ENCODE peak calls at places on chromosomes 12 and 14, in seven cellular contexts. L is transverse colon, H is sigmoid colon, Z is SK-N-SH, C is stomach, M is GM12878, Q is suprapubic skin. F is an unnamed sample. For H3K4me1, the result is how much of the 10 kb centered on the place peaks cover.

GRCh38 chr12:14886271-14886670 is 617 bp upstream of the MGP start:
- DNase-seq in Z (no peak), M (no peak), C (no peak), H (no peak), L (no peak), Q (no peak), F (no peak)

GRCh38 chr12:121400332-121401139 is 618 bp downstream of the RNF34 start:
- DNase-seq in Q (peak), M (peak), Z (peak), C (peak), H (peak), L (peak), F (peak)

GRCh38 chr12:81668475-81668874 is 90.7 kb downstream of the PPFIA2 start:
- DNase-seq in C (no peak), L (no peak), H (no peak), Z (no peak), Q (no peak), M (no peak), F (no peak)

GRCh38 chr14:102900631-102901571 is 21.6 kb upstream of the AMN start:
- DNase-seq in Z (peak), M (no peak), H (no peak), C (no peak), Q (no peak), L (no peak), F (peak)

GRCh38 chr12:71465794-71466193 is 26.2 kb downstream of the LGR5 start:
- DNase-seq in M (no peak), L (no peak), C (no peak), Q (no peak), Z (no peak), H (no peak), F (no peak)

GRCh38 chr14:42884100-42884499 is 1277.4 kb downstream of the LRFN5 start:
- DNase-seq in Z (no peak), L (no peak), Q (no peak), C (no peak), M (no peak), H (no peak), F (no peak)

GRCh38 chr14:93056166-93056839 is 59.4 kb downstream of the ITPK1 start:
- DNase-seq in L (no peak), M (no peak), C (no peak), Z (no peak), H (no peak), Q (no peak), F (no peak)

GRCh38 chr14:99991306-99991705 is 73.9 kb upstream of the EVL start:
- DNase-seq in L (no peak), C (no peak), Z (no peak), M (no peak), Q (no peak), H (no peak), F (no peak)

GRCh38 chr12:91618281-91618680 is 435.7 kb upstream of the DCN start:
- DNase-seq in Q (no peak), Z (no peak), H (no peak), M (no peak), C (no peak), L (no peak), F (no peak)
- TF ChIP-seq EP300 in Q (no peak), Z (no peak), H (no peak), M (no peak), C (no peak), L (no peak), F (no peak)

GRCh38 chr14:51692646-51693045 is 40.9 kb downstream of the FRMD6 start:
- DNase-seq in M (no peak), Z (no peak), H (no peak), C (no peak), Q (no peak), L (no peak), F (no peak)
- H3K4me1 ChIP-seq in M (under half), Z (under half), H (under half), C (under half), Q (under half), L (under half), F (under half)

GRCh38 chr12:130989391-130989790 is 35.7 kb downstream of the ADGRD1 start:
- DNase-seq in C (no peak), Z (no peak), H (peak), M (no peak), Q (peak), L (no peak), F (no peak)

GRCh38 chr12:130988261-130989175 is 34.8 kb downstream of the ADGRD1 start:
- DNase-seq in C (no peak), L (no peak), H (peak), Z (no peak), Q (peak), M (no peak), F (no peak)

GRCh38 chr12:130984183-130985058 is 30.7 kb downstream of the ADGRD1 start:
- DNase-seq in C (no peak), H (no peak), L (no peak), M (no peak), Q (no peak), Z (no peak), F (no peak)

GRCh38 chr12:130990034-130990433 is 36.3 kb downstream of the ADGRD1 start:
- DNase-seq in Z (no peak), C (no peak), L (no peak), Q (peak), M (no peak), H (peak), F (no peak)

DNA sequence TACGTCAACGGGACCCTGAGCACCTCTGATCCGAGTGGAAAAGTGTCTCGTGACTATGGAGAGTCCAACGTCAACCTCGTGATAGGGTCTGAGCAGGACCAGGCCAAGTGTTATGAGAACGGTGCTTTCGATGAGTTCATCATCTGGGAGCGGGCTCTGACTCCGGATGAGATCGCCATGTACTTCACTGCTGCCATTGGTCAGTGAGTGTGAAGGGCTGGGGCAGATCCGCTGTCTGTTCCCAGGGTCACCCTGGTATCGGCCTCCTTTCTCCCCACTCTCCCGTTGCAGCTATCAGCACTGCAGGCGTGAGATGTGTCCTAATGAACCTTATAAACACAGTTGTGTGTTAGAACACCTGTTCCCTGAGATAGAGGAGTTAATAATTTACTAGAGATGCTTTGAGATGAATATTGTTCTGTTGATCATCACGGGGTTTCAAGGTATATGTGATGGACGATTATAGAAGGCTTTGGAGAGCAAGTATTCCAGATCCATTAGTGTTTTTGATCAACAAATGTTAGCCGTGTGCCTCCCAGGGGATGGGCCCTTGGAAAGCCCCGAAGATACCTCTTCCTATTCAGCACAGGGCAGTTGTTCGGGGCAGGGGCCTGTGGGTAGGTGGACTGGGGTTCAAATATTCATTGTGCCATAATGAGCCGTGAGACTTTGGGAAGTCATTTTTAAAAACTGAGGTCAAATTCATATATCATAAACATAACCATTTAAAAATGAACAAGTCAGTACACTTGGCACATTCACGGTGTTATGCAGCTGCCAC is 33.6 kb downstream of the ADGRD1 start:
- DNase-seq in Z (no peak), M (no peak), H (peak), Q (peak), L (no peak), C (no peak), F (no peak)
- TF ChIP-seq POLR2AphosphoS5 in Z (no peak), M (no peak), H (no peak), Q (no peak), L (no peak), C (no peak), F (no peak)

GRCh38 chr14:98819132-98819866 is 452.7 kb downstream of the BCL11B start:
- DNase-seq in M (no peak), Q (no peak), L (no peak), Z (no peak), C (no peak), H (no peak), F (no peak)
- TF ChIP-seq EP300 in M (no peak), Q (no peak), L (no peak), Z (no peak), C (no peak), H (no peak), F (no peak)